ENCODE peak calls at places on chromosomes 13 and 19, in five cellular contexts. B is DND-41, R is tibial nerve, H is fibroblast of lung, G is GM23248. L is an unnamed sample. For H3K27me3, the result is how much of the 10 kb centered on the place peaks cover.

GRCh38 chr19:21569497-21569870 is 64.1 kb downstream of the ZNF429 start:
- DNase-seq in B (peak), R (no peak), H (peak), G (peak), L (peak)

GRCh38 chr19:1027953-1028902 is 1.8 kb downstream of the CNN2 start:
- DNase-seq in B (peak), R (no peak), H (peak), G (peak), L (peak)

GRCh38 chr13:98959775-98960325 is 18.0 kb downstream of the DOCK9 start:
- DNase-seq in B (no peak), R (no peak), H (no peak), G (no peak), L (no peak)

GRCh38 chr19:3372413-3372812 is 6.0 kb downstream of the NFIC start:
- DNase-seq in B (no peak), R (no peak), H (no peak), G (no peak), L (no peak)

GRCh38 chr13:99421758-99422555 is 79.3 kb upstream of the TM9SF2 start:
- DNase-seq in B (no peak), R (no peak), H (no peak), G (no peak), L (no peak)

GRCh38 chr13:113861433-113862030 is 2.3 kb downstream of the GAS6 start:
- DNase-seq in B (no peak), R (no peak), H (no peak), G (no peak), L (no peak)

GRCh38 chr19:38971672-38972071 is 3.9 kb downstream of the FBXO17 start:
- DNase-seq in B (no peak), R (no peak), H (no peak), G (peak), L (no peak)

GRCh38 chr13:105059786-105060185 is 1475.7 kb downstream of the EFNB2 start:
- DNase-seq in B (peak), R (no peak), H (no peak), G (no peak), L (no peak)

DNA sequence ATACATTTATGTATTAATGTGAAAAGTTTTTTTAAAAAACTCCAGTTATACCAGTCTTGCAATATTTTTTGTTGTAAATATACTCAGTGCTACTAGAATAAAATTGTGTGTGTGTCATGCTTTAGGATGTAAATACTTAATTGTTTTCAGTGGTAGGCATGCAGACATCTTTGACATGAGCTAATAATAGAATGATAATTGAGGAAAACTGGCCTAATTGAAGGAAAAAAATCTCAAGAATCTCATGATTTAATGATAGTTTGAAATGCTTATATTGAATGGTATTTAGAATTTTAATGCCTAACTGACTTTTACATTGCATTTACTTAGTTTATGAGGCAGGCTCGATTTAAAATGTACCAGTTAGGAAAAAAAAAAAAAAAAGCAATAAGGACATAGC is 3.2 kb upstream of the MAB21L1 start:
- DNase-seq in B (no peak), R (no peak), H (no peak), G (no peak), L (no peak)
- H3K27me3 ChIP-seq in B (under half), R (under half), H (under half), G (under half), L (under half)

DNA sequence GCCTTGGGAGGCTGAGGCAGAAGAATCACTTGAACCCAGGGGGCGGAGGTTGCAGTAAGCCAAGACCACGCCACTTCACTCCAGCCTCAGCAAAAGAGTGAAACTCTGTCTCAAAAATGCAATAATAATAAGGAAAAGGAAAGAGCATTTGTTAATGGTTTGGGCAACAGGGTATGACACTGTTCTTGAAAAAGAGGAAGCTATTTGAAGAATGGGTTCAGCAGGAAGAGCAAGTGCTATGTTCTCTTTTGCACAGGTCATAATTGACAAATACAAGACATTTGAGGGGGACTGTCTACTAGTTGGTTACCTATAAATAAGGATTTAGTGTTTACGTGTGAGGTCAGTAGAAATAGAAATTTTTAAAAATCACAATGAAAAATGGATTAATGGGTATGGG is 218.3 kb downstream of the DCT start:
- DNase-seq in B (no peak), R (no peak), H (no peak), G (no peak), L (no peak)
- H3K27me3 ChIP-seq in B (under half), R (under half), H (under half), G (under half), L (under half)

DNA sequence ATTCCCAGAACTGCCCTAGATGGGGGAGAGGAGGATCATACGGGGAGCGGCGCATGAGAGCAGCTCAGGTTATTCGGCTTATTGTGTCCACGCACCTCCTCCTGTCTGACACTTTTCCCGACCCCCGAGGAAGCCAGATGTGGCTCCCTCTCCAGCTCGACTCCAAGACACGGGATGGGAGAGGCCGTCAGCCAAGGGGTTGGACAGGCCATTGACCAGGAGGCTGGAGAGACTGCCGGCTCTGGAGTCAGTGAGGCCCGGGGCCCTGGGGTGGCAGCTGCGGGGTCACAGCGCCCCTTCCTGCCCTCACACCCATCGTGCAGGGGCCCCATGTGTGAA is 2.9 kb downstream of the DMKN start:
- DNase-seq in B (no peak), R (no peak), H (no peak), G (no peak), L (no peak)
- H3K27me3 ChIP-seq in B (under half), R (under half), H (under half), G (under half), L (under half)

GRCh38 chr19:46076951-46077814 is 36.4 kb upstream of the IGFL4 start:
- DNase-seq in B (peak), R (peak), H (peak), G (peak), L (no peak)

GRCh38 chr19:46073268-46073922 is 32.6 kb upstream of the IGFL4 start:
- DNase-seq in B (no peak), R (no peak), H (peak), G (peak), L (no peak)

GRCh38 chr19:46077815-46078167 is 37.0 kb upstream of the IGFL4 start:
- DNase-seq in B (no peak), R (no peak), H (no peak), G (no peak), L (no peak)

GRCh38 chr19:46080561-46080960 is 39.8 kb upstream of the IGFL4 start:
- DNase-seq in B (no peak), R (no peak), H (peak), G (peak), L (no peak)

GRCh38 chr19:46076031-46076880 is 35.5 kb upstream of the IGFL4 start:
- DNase-seq in B (no peak), R (no peak), H (no peak), G (no peak), L (no peak)
- H3K27me3 ChIP-seq in B (under half), R (under half), H (under half), G (half or more), L (under half)

GRCh38 chr19:46689358-46689757 is 27.6 kb downstream of the PRKD2 start:
- DNase-seq in B (no peak), R (no peak), H (no peak), G (no peak), L (no peak)

GRCh38 chr19:46691104-46691503 is 25.8 kb downstream of the PRKD2 start:
- DNase-seq in B (no peak), R (no peak), H (no peak), G (no peak), L (no peak)

GRCh38 chr19:46685189-46685588 is 24.2 kb upstream of the DACT3 start:
- DNase-seq in B (no peak), R (no peak), H (no peak), G (no peak), L (no peak)

GRCh38 chr19:46691948-46692347 is 25.0 kb downstream of the PRKD2 start:
- DNase-seq in B (no peak), R (no peak), H (no peak), G (no peak), L (no peak)

GRCh38 chr19:46687438-46688145 is 26.6 kb upstream of the DACT3 start:
- DNase-seq in B (no peak), R (no peak), H (no peak), G (no peak), L (no peak)
- H3K27me3 ChIP-seq in B (under half), R (under half), H (under half), G (under half), L (under half)

DNA sequence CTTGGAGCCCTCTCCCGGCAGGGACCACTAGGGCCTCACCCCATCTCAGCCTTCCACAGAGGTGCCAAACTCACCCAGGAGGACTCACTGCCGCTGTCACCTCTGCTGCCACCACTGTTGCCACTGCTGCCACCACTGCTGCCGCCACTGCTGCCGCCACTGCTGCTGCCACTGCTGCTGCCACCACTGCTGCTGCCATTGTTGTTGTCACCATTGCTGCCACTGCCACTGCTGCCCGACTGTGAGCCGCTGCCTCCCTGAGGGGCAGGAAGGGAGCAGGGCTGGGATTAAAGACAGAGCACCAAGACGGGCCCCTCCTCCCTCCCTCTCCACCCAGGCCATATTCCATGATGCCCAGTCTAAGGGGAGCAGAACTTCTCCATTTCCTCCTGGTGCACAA is 2.1 kb downstream of the DMKN start:
- DNase-seq in B (no peak), R (no peak), H (no peak), G (no peak), L (no peak)
- H3K27me3 ChIP-seq in B (under half), R (under half), H (under half), G (under half), L (under half)

GRCh38 chr13:72693832-72694231 is 33.6 kb downstream of the MZT1 start:
- DNase-seq in B (no peak), R (no peak), H (no peak), G (no peak), L (no peak)
- H3K27me3 ChIP-seq in B (under half), R (under half), H (under half), G (under half), L (under half)

DNA sequence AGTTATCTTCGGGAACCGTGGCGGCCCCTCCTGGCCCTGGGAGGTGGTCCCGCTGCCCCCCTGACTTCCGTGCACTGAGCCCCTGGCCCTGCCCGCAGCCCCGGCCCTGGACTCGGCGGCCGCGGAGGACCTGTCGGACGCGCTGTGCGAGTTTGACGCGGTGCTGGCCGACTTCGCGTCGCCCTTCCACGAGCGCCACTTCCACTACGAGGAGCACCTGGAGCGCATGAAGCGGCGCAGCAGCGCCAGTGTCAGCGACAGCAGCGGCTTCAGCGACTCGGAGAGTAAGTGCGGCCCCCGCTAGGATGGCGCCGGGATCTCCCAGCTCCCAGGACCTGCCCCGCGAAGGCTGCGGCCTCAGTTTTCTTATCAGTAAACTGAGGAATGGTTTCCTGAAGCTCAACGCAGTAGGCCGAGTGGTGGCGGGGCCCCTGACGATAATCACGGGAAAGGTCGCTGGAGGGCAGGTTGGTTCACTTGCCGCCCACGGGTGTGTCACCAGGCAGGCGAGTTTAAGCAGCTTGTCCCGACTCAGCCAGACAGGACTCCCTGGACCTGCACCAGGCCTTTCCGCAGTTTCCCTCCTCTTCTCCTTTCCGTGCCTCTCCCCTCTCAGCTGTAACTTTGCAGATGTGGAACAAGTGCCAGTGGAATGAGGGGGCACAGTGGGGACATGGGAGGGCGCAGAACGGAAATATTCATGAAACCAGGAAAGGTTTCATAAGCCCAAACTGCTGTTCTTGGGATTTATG is 1.0 kb downstream of the RGCC start:
- DNase-seq in B (no peak), R (no peak), H (peak), G (peak), L (no peak)
- H3K27me3 ChIP-seq in B (under half), R (under half), H (under half), G (under half), L (under half)

GRCh38 chr19:31354919-31355318 is 5.7 kb upstream of the TSHZ3 start:
- DNase-seq in B (no peak), R (no peak), H (no peak), G (no peak), L (no peak)
- H3K27me3 ChIP-seq in B (under half), R (under half), H (under half), G (under half), L (under half)

GRCh38 chr13:48004201-48004600 is 3.1 kb upstream of the SUCLA2 start:
- DNase-seq in B (no peak), R (peak), H (no peak), G (no peak), L (no peak)
- H3K27me3 ChIP-seq in B (under half), R (under half), H (under half), G (under half), L (under half)

L was measured in CD4-positive, CD25-positive, alpha-beta regulatory T cell.